ENCODE peak calls at places on chromosomes 16 and 17, in seven cellular contexts. G, A, J, P, X, S and F are unnamed samples.
A peak's percentile ranks its signal among the peaks of the same experiment; 100 is the strongest.

GRCh38 chr17:43915561-43915960 is 8.2 kb upstream of the MPP2 start:
- DNase-seq in G (no peak), A (no peak), J (no peak), P (peak; percentile 22), X (no peak), S (no peak), F (no peak)

GRCh38 chr17:68682913-68683312 is 81.7 kb upstream of the FAM20A start:
- DNase-seq in G (no peak), A (no peak), J (no peak), P (no peak), X (no peak), S (no peak), F (no peak)

GRCh38 chr16:3086596-3087242 is 12.4 kb downstream of the ZSCAN10 start:
- DNase-seq in G (no peak), A (peak; percentile 67), J (no peak), P (no peak), X (no peak), S (peak; percentile 66), F (no peak)

GRCh38 chr17:76529643-76530488 is 7.6 kb downstream of the CYGB start:
- DNase-seq in G (peak; percentile 63), A (peak; percentile 67), J (no peak), P (peak; percentile 70), X (peak; percentile 74), S (peak; percentile 30), F (peak; percentile 72)

GRCh38 chr16:85658504-85659326 is 30.0 kb downstream of the GINS2 start:
- DNase-seq in G (no peak), A (no peak), J (no peak), P (no peak), X (no peak), S (no peak), F (no peak)

GRCh38 chr16:31376705-31377104 is 16.4 kb upstream of the ITGAD start:
- DNase-seq in G (no peak), A (no peak), J (no peak), P (no peak), X (no peak), S (no peak), F (no peak)

GRCh38 chr17:327296-327695 is 25.3 kb downstream of the RPH3AL start:
- DNase-seq in G (no peak), A (no peak), J (no peak), P (no peak), X (no peak), S (no peak), F (no peak)

GRCh38 chr17:60627113-60627512 is 27.1 kb downstream of the PPM1D start:
- DNase-seq in G (no peak), A (no peak), J (no peak), P (no peak), X (no peak), S (no peak), F (no peak)

GRCh38 chr17:17435323-17435722 is 41.5 kb upstream of the MED9 start:
- DNase-seq in G (no peak), A (no peak), J (no peak), P (peak; percentile 99), X (no peak), S (peak; percentile 45), F (no peak)

GRCh38 chr17:57597531-57598453 is 147.3 kb downstream of the CCDC182 start:
- DNase-seq in G (no peak), A (peak; percentile 63), J (peak; percentile 57), P (peak; percentile 82), X (peak; percentile 45), S (peak; percentile 67), F (peak; percentile 73)

GRCh38 chr17:6233339-6233738 is 163.2 kb downstream of the WSCD1 start:
- DNase-seq in G (no peak), A (no peak), J (no peak), P (no peak), X (no peak), S (no peak), F (no peak)

GRCh38 chr17:7587831-7588230 is 2.1 kb downstream of the SOX15 start:
- DNase-seq in G (no peak), A (no peak), J (no peak), P (no peak), X (no peak), S (no peak), F (no peak)

GRCh38 chr17:53032861-53033271 is 789.9 kb upstream of the KIF2B start:
- DNase-seq in G (no peak), A (no peak), J (no peak), P (peak; percentile 0), X (no peak), S (peak; percentile 88), F (peak; percentile 23)

GRCh38 chr17:77476498-77476897 is 335.7 kb downstream of the SEC14L1 start:
- DNase-seq in G (no peak), A (no peak), J (no peak), P (no peak), X (no peak), S (no peak), F (no peak)

GRCh38 chr16:19437280-19437679 is 19.6 kb downstream of the TMC5 start:
- DNase-seq in G (no peak), A (no peak), J (no peak), P (no peak), X (no peak), S (no peak), F (no peak)

GRCh38 chr16:75460441-75460840 is 4.0 kb downstream of the TMEM170A start:
- DNase-seq in G (no peak), A (no peak), J (no peak), P (no peak), X (no peak), S (no peak), F (no peak)

GRCh38 chr17:57603978-57604377 is 141.1 kb downstream of the CCDC182 start:
- DNase-seq in G (peak; percentile 35), A (no peak), J (peak; percentile 31), P (no peak), X (no peak), S (no peak), F (peak; percentile 65)

GRCh38 chr16:82011199-82011641 is at the start of gene SDR42E1:
- DNase-seq in G (peak; percentile 71), A (peak; percentile 82), J (peak; percentile 50), P (no peak), X (no peak), S (no peak), F (peak; percentile 85)

GRCh38 chr17:7476474-7476873 is 3.0 kb downstream of the ZBTB4 start:
- DNase-seq in G (no peak), A (no peak), J (no peak), P (peak; percentile 76), X (no peak), S (peak; percentile 63), F (no peak)

DNA sequence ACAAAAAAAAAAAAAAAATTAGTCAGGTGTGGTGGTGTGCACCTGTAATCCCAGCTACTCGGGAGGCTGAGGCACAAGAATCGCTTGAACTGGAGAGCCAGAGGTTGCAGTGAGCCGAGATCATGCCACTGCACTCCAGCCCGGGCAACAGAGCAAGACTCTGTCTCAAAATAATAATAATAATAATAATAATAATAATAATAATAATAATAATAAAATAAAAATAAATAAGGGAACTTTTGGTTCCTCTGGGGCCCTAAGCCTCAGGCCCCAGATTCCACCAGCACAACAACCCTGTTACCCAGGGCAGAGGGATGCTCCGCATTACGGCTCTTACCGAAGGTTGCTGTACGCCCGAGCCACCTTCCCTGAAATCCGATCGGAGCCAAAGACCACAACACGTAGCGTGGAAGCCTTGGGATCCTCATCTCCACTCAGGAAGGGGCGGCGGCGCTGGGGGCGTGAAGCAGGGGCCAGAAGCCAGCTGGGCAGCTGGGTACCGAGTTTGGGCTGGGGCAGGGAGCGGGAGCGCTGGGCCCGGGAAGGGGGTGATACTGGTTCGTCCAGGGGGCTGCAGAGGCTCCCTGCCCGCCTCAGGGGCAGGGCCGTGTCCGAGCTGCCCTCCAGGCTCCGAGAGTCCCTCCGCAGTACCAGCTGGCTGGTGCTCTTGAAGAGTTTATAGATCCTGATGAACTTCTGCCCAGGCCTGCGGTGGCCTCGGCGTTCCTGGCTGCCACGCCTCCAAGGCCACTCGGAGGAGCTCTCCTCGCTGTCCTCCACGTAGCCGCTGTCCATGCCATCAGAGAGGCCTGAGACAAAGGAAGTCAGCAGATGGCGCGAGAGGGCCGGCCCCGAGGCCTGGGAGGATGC is 20.6 kb upstream of the PIK3R6 start:
- DNase-seq in G (no peak), A (no peak), J (no peak), P (no peak), X (no peak), S (no peak), F (no peak)
- TF ChIP-seq CTCF in G (no peak), A (no peak), J (no peak), P (no peak), X (no peak), S (peak; percentile 8), F (no peak)

DNA sequence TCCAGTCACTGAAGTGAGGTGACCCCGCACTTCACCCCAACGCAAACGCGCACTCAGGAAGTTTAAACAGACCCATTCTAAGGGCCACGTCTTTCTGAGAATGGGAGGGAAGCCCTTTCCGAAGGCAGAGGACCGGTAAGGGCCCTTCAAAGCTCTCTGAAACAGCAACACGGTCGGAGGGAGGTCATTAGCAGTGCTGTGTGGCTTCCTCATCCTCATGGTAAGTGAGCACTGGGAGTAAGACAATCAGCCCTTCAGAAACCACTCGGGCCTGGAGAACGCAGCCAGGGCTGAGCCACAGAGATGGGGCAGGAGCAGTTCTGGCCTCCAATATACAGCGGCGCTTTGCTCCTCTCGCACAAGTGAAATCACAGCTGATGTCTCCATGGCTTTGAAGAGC is 23.7 kb downstream of the SRL start:
- DNase-seq in G (no peak), A (no peak), J (no peak), P (no peak), X (no peak), S (no peak), F (no peak)
- H3K4me3 ChIP-seq in G (peak overlapping the region; percentile 25), A (no peak overlapping the region), J (no peak overlapping the region), P (no peak overlapping the region), X (no peak overlapping the region), S (no peak overlapping the region), F (no peak overlapping the region)

GRCh38 chr17:3723188-3723555 is 531 bp upstream of the HASPIN start:
- DNase-seq in G (no peak), A (no peak), J (no peak), P (no peak), X (no peak), S (no peak), F (no peak)

GRCh38 chr17:3724373-3725077 is 822 bp downstream of the HASPIN start:
- DNase-seq in G (no peak), A (no peak), J (no peak), P (no peak), X (peak; percentile 20), S (peak; percentile 23), F (no peak)

GRCh38 chr17:3722716-3723115 is 987 bp upstream of the HASPIN start:
- DNase-seq in G (no peak), A (no peak), J (no peak), P (peak; percentile 12), X (no peak), S (no peak), F (no peak)

GRCh38 chr17:3727041-3727440 is 3.3 kb downstream of the HASPIN start:
- DNase-seq in G (no peak), A (no peak), J (no peak), P (no peak), X (no peak), S (no peak), F (no peak)

GRCh38 chr17:3723556-3724372 is at the start of gene HASPIN:
- DNase-seq in G (peak; percentile 90), A (peak; percentile 95), J (peak; percentile 81), P (peak; percentile 84), X (peak; percentile 81), S (peak; percentile 89), F (peak; percentile 92)
- TF ChIP-seq POLR2A in G (peak; percentile 50), A (peak; percentile 34), J (peak; percentile 68), P (no peak), X (no peak), S (peak; percentile 92), F (peak; percentile 52)

GRCh38 chr17:51407576-51407975 is 147.2 kb downstream of the UTP18 start:
- DNase-seq in G (no peak), A (no peak), J (no peak), P (no peak), X (no peak), S (no peak), F (no peak)
- TF ChIP-seq CTCF in G (no peak), A (no peak), J (no peak), P (no peak), X (no peak), S (no peak), F (no peak)